ENCODE peak calls at places on chromosomes 7 and 10, in four cellular contexts. V, W, G and J are unnamed samples.

GRCh38 chr10:19869370-19869769 is 53.1 kb downstream of the PLXDC2 start:
- DNase-seq in V (no peak), W (no peak), G (no peak), J (no peak)

GRCh38 chr10:12852732-12853131 is 148.8 kb downstream of the CCDC3 start:
- DNase-seq in V (no peak), W (no peak), G (no peak), J (no peak)

GRCh38 chr7:139177696-139178095 is 53.3 kb upstream of the UBN2 start:
- DNase-seq in V (no peak), W (no peak), G (no peak), J (no peak)

GRCh38 chr10:77681839-77682238 is 44.2 kb upstream of the KCNMA1 start:
- DNase-seq in V (no peak), W (no peak), G (no peak), J (no peak)

GRCh38 chr10:123295644-123296043 is 141.4 kb downstream of the BUB3 start:
- DNase-seq in V (peak), W (no peak), G (no peak), J (no peak)

GRCh38 chr10:20034732-20035131 is 218.5 kb downstream of the PLXDC2 start:
- DNase-seq in V (no peak), W (no peak), G (no peak), J (no peak)

GRCh38 chr7:84589012-84589411 is 394.4 kb upstream of the SEMA3A start:
- DNase-seq in V (no peak), W (no peak), G (no peak), J (no peak)

GRCh38 chr7:142153400-142153799 is 41.9 kb downstream of the MGAM2 start:
- DNase-seq in V (no peak), W (peak), G (no peak), J (no peak)

GRCh38 chr7:30575910-30576309 is 18.8 kb upstream of the GARS1 start:
- DNase-seq in V (no peak), W (no peak), G (no peak), J (no peak)

GRCh38 chr7:93935112-93935511 is 13.6 kb downstream of the GNG11 start:
- DNase-seq in V (no peak), W (no peak), G (no peak), J (no peak)

GRCh38 chr10:71471957-71472365 is 75.2 kb downstream of the CDH23 start:
- DNase-seq in V (no peak), W (no peak), G (no peak), J (no peak)

GRCh38 chr10:98667081-98667480 is 220.3 kb upstream of the HPS1 start:
- DNase-seq in V (no peak), W (no peak), G (no peak), J (no peak)
- TF ChIP-seq SPI1 in V (no peak), W (no peak), G (no peak), J (no peak)

DNA sequence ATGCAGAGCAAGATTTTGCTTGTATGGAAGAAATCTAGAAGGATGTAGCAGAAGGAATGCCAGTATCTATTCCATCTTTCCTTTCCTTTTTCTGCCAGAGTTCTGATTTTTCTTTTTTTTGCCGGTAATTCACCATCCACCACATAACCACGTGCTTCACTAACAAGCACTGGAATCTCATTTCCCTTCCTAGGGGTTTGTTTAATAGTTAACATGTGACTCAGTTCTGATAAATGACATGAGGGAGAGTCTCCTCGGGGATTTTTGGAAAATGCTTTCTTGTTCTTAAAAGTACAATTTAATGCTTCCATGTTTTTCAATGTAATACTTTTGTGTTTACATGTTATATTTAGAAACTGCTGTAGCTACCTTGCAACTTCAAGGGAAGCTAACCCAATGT is 590.2 kb downstream of the SH2D4B start:
- DNase-seq in V (no peak), W (no peak), G (no peak), J (no peak)
- TF ChIP-seq SPI1 in V (no peak), W (no peak), G (no peak), J (no peak)

GRCh38 chr7:26681819-26682418 is 182.5 kb downstream of the SKAP2 start:
- DNase-seq in V (peak), W (no peak), G (no peak), J (no peak)
- TF ChIP-seq SPI1 in V (no peak), W (no peak), G (no peak), J (no peak)

GRCh38 chr10:99393036-99393435 is 37.4 kb downstream of the GOT1 start:
- DNase-seq in V (no peak), W (no peak), G (no peak), J (no peak)
- TF ChIP-seq SPI1 in V (no peak), W (no peak), G (no peak), J (no peak)

GRCh38 chr7:135601182-135601581 is 43.5 kb downstream of the NUP205 start:
- DNase-seq in V (no peak), W (no peak), G (no peak), J (no peak)
- TF ChIP-seq SPI1 in V (no peak), W (no peak), G (no peak), J (no peak)

DNA sequence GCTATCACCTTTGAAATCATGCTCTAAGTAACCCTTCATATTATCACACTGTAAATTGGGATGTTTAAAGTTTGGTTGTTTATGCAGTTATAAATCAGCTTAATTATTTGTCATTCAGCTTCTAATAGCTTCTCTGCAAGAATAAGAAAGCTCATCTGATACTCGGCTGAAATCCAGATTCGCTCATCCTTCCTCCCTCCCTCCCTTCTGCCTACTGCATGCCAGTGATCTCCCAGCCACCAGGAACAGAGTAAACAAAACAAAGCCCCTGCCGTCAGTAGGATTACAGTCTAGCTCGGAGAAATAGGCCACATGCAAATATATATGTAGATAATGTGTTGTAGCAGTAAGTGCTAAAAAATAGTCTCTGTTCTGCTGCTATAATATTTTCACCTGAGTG is 211.8 kb downstream of the NSUN6 start:
- DNase-seq in V (no peak), W (no peak), G (no peak), J (no peak)
- TF ChIP-seq SPI1 in V (no peak), W (no peak), G (no peak), J (no peak)

GRCh38 chr10:35555962-35556930 is 48.9 kb upstream of the GJD4 start:
- DNase-seq in V (no peak), W (no peak), G (no peak), J (no peak)
- TF ChIP-seq SPI1 in V (no peak), W (no peak), G (no peak), J (no peak)

DNA sequence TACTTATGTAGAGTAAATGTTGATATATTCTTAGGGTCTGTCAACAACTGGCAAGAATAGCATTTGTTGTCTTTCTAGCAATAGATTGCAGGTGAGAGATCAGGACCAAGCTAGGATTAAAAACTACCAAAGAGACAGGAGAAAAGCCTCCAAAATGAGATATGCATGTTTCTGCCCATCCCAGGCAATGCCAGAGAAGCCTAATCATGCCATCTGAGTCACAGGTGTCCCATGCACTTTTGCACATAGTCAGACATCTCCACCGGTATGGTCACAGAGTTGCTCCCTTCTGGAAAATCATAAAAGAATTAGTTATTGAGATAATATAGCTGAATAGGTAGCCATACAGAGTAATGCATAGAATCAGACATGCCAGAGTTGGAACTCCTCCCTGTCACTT is 50.6 kb downstream of the PDK4 start:
- DNase-seq in V (no peak), W (no peak), G (no peak), J (no peak)
- TF ChIP-seq SPI1 in V (no peak), W (no peak), G (no peak), J (no peak)